ENCODE peak calls at places on chromosomes 6 and 20, in seven cellular contexts. I is NCI-H1694; R is fibroblast of the aortic adventitia; U is stimulated activated CD4-positive, alpha-beta T cell treated with anti-CD3 and anti-CD28 coated beads, Interleukin-1b, Interleukin-23, amount 100 ng/mL, for 48 hours; X is iris pigment epithelial cell; N is iPS DF 6.9; G is endothelial cell of umbilical vein. T is an unnamed sample.

GRCh38 chr6:24188571-24188970 is 62.6 kb downstream of the NRSN1 start:
- DNase-seq in I (no peak), U (no peak), X (no peak), G (no peak), N (no peak), R (no peak), T (no peak)

GRCh38 chr6:37052027-37052628 is 46.7 kb downstream of the FGD2 start:
- DNase-seq in U (peak), R (no peak), G (no peak), X (no peak), N (no peak), I (no peak), T (no peak)

GRCh38 chr6:162238675-162239074 is 488.9 kb downstream of the PRKN start:
- DNase-seq in N (no peak), G (no peak), R (no peak), X (no peak), I (no peak), U (no peak), T (no peak)

GRCh38 chr6:143575440-143575839 is 63.9 kb upstream of the FUCA2 start:
- DNase-seq in I (peak), R (peak), U (peak), G (peak), N (peak), X (peak), T (peak)

GRCh38 chr6:31692353-31692752 is 10.8 kb downstream of the ABHD16A start:
- DNase-seq in I (no peak), G (no peak), R (no peak), U (no peak), N (no peak), X (no peak), T (no peak)

GRCh38 chr20:58816051-58816450 is 34.7 kb downstream of the GNAS-AS1 start:
- DNase-seq in R (no peak), X (no peak), I (no peak), G (no peak), N (no peak), U (no peak), T (no peak)

GRCh38 chr20:40651121-40651520 is 37.9 kb downstream of the MAFB start:
- DNase-seq in U (no peak), X (peak), I (no peak), G (peak), R (no peak), N (no peak), T (peak)

GRCh38 chr6:41942045-41942851 is 640 bp upstream of the CCND3 start:
- DNase-seq in N (no peak), I (no peak), U (no peak), X (peak), R (peak), G (peak), T (peak)

GRCh38 chr6:150144294-150144868 is 1.5 kb downstream of the PPP1R14C start:
- DNase-seq in U (no peak), G (no peak), R (no peak), I (no peak), X (no peak), N (no peak), T (peak)